ENCODE peak calls at places on chromosomes 3 and 15, in six cellular contexts. Z, X, V, R, K and B are unnamed samples.

GRCh38 chr3:38966956-38967795 is 84.6 kb downstream of the SCN11A start:
- DNase-seq in K (no peak), R (no peak), Z (no peak), X (no peak), V (no peak), B (no peak)

GRCh38 chr15:74988007-74988800 is 7.2 kb upstream of the SCAMP5 start:
- DNase-seq in K (no peak), V (peak), X (peak), Z (peak), R (peak), B (no peak)

GRCh38 chr15:91694131-91694828 is 159.2 kb upstream of the SLCO3A1 start:
- DNase-seq in V (no peak), X (no peak), R (no peak), K (no peak), Z (peak), B (no peak)

GRCh38 chr15:40048155-40048792 is 9.3 kb upstream of the SRP14 start:
- DNase-seq in V (no peak), K (no peak), X (no peak), R (no peak), Z (no peak), B (no peak)

GRCh38 chr3:46900007-46900292 is 22.4 kb downstream of the PTH1R start:
- DNase-seq in X (no peak), R (no peak), Z (peak), K (no peak), V (no peak), B (no peak)

GRCh38 chr15:85794598-85795319 is at the start of gene KLHL25:
- DNase-seq in Z (peak), V (peak), K (peak), X (peak), R (peak), B (peak)

GRCh38 chr15:33068531-33068990 is 126.0 kb downstream of the FMN1 start:
- DNase-seq in X (peak), K (no peak), R (no peak), Z (peak), V (no peak), B (no peak)

GRCh38 chr3:28791713-28792255 is 443.2 kb upstream of the AZI2 start:
- DNase-seq in Z (no peak), X (no peak), V (no peak), R (no peak), K (no peak), B (no peak)

GRCh38 chr3:76051145-76051544 is 265.8 kb upstream of the ZNF717 start:
- DNase-seq in K (no peak), Z (no peak), X (no peak), V (no peak), R (no peak), B (no peak)

GRCh38 chr3:129119365-129120100 is 2.1 kb downstream of the RAB43 start:
- DNase-seq in X (peak), Z (no peak), V (no peak), R (no peak), K (no peak), B (no peak)

GRCh38 chr3:45319231-45320085 is 68.9 kb upstream of the LARS2 start:
- DNase-seq in R (no peak), K (no peak), Z (no peak), V (no peak), X (no peak), B (no peak)

GRCh38 chr3:62369476-62369743 is 3.9 kb downstream of the FEZF2 start:
- DNase-seq in K (no peak), V (no peak), Z (no peak), R (no peak), X (no peak), B (no peak)
- TF ChIP-seq REST in K (no peak), V (no peak), Z (no peak), R (no peak), X (no peak), B (no peak)

GRCh38 chr15:45458746-45459403 is 63.7 kb downstream of the SLC30A4 start:
- DNase-seq in R (peak), V (no peak), Z (peak), X (peak), K (peak), B (peak)
- TF ChIP-seq SIN3A in R (no peak), V (no peak), Z (no peak), X (no peak), K (no peak), B (no peak)

GRCh38 chr3:190362258-190362657 is 25.7 kb upstream of the CLDN16 start:
- DNase-seq in V (no peak), R (no peak), K (no peak), X (no peak), Z (no peak), B (no peak)

GRCh38 chr3:190370369-190370768 is 17.6 kb upstream of the CLDN16 start:
- DNase-seq in X (no peak), K (no peak), Z (no peak), R (no peak), V (no peak), B (no peak)

GRCh38 chr3:190368871-190369270 is 19.1 kb upstream of the CLDN16 start:
- DNase-seq in K (no peak), R (no peak), Z (no peak), V (no peak), X (no peak), B (no peak)

GRCh38 chr3:190369701-190370295 is 18.2 kb upstream of the CLDN16 start:
- DNase-seq in V (no peak), R (no peak), Z (no peak), X (no peak), K (no peak), B (no peak)

DNA sequence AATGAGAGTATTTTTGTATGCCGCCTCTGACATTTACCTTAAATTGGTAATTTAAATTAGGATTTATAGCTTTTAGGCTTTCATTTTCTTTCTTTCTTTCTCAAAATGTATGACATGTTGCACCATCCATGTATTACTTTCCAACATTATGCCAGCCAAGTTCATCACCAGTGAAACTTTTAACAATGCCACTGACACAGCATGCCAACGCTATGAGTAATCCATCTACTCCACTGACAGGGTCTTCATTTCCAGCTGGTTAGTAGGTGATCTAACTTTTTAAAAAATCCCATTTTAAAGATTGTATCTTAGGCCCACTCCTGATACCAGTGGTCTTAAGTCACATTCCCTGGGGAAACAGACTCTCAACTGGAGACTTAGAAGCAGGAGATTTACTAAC is 21.8 kb upstream of the CLDN16 start:
- DNase-seq in Z (no peak), V (no peak), X (no peak), R (no peak), K (no peak), B (no peak)
- TF ChIP-seq POLR2AphosphoS5 in Z (no peak), V (no peak), X (no peak), R (no peak), K (no peak), B (no peak)

DNA sequence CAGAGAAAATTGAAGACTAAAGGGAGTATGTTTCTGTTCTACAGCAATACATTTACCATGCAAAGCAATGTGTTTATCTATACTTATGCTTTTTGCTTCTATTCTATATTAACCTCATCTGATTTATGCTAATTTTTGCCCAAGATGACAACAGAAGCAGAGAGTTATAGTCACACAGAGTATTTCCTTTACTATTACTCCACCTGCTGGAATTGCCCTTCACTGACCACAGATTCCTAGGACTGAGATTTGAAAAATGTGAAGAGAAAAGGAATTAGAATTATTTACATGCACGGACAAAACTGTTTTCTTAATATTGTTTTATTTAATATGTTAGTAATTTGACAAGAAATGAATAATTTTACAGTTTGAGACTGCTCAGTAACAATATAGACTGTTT is 745.6 kb downstream of the VGLL3 start:
- DNase-seq in R (no peak), X (no peak), K (no peak), V (no peak), Z (peak), B (no peak)
- TF ChIP-seq REST in R (no peak), X (no peak), K (no peak), V (no peak), Z (no peak), B (no peak)

DNA sequence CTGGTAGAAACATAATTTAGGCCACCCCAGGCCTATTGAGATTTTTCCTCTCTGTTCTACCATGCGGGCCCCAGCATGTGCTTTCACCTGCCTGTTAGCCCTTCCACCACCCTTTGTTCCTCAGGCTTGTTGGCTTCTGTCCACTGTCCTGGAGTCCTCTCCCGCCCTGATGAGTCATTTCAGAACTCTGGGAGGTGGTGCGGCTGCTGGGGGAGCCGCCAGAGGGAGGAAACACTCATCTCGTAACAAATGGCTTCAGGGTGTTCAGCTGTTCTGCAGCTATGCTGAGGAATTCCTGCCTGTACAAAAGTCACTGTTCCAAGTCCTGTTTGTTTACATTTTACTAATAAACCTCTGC is 36.3 kb downstream of the LRTM1 start:
- DNase-seq in V (no peak), K (no peak), R (peak), Z (peak), X (peak), B (peak)
- TF ChIP-seq SIN3A in V (no peak), K (no peak), R (no peak), Z (peak), X (no peak), B (no peak)